ENCODE peak calls at places on chromosomes 7 and 10, in four cellular contexts. C, L, F and M are unnamed samples.

GRCh38 chr10:89171996-89172395 is 35.1 kb downstream of the CH25H start:
- DNase-seq in L (no peak), C (peak; percentile 33), F (no peak), M (no peak)

GRCh38 chr7:84009051-84009450 is 185.5 kb downstream of the SEMA3A start:
- DNase-seq in F (no peak), C (no peak), L (no peak), M (no peak)

GRCh38 chr7:7251742-7252141 is 69.4 kb downstream of the C1GALT1 start:
- DNase-seq in C (no peak), L (no peak), F (no peak), M (no peak)

GRCh38 chr10:130484131-130484911 is 348.1 kb downstream of the GLRX3 start:
- DNase-seq in F (no peak), C (no peak), L (no peak), M (no peak)

GRCh38 chr10:31345886-31346285 is 26.9 kb downstream of the ZEB1 start:
- DNase-seq in F (no peak), L (no peak), C (no peak), M (no peak)

GRCh38 chr7:82335001-82335400 is 108.6 kb downstream of the CACNA2D1 start:
- DNase-seq in L (no peak), C (no peak), F (no peak), M (no peak)

GRCh38 chr7:108589874-108590273 is 20.2 kb downstream of the DNAJB9 start:
- DNase-seq in L (no peak), C (no peak), F (no peak), M (no peak)

GRCh38 chr7:42164946-42165345 is 72.1 kb downstream of the GLI3 start:
- DNase-seq in C (no peak), L (no peak), F (no peak), M (no peak)

GRCh38 chr10:11824376-11824775 is 1.2 kb downstream of the PROSER2 start:
- DNase-seq in C (no peak), L (no peak), F (no peak), M (peak; percentile 16)

GRCh38 chr10:133124357-133125211 is 35.4 kb upstream of the KNDC1 start:
- DNase-seq in C (peak; percentile 6), F (peak; percentile 73), L (no peak), M (no peak)

GRCh38 chr7:98872328-98872924 is 2.6 kb upstream of the TMEM130 start:
- DNase-seq in L (peak; percentile 56), F (peak; percentile 18), C (no peak), M (no peak)

GRCh38 chr10:35607475-35608316 is 2.6 kb downstream of the GJD4 start:
- DNase-seq in F (no peak), L (peak; percentile 34), C (no peak), M (no peak)

GRCh38 chr10:105963450-105963849 is 1201.1 kb downstream of the SORCS1 start:
- DNase-seq in F (no peak), C (no peak), L (no peak), M (no peak)

GRCh38 chr10:17644485-17644964 is 574 bp downstream of the STAM start:
- DNase-seq in C (peak; percentile 34), L (peak; percentile 54), F (no peak), M (no peak)

GRCh38 chr7:152594801-152595200 is 81.1 kb downstream of the XRCC2 start:
- DNase-seq in F (no peak), C (no peak), L (no peak), M (no peak)

GRCh38 chr7:129741743-129742213 is 130.3 kb downstream of the NRF1 start:
- DNase-seq in C (no peak), F (no peak), L (no peak), M (no peak)

GRCh38 chr7:35695987-35696386 is 1.1 kb upstream of the HERPUD2 start:
- DNase-seq in L (peak; percentile 26), C (no peak), F (no peak), M (no peak)

GRCh38 chr7:113915991-113916390 is 2.8 kb downstream of the PPP1R3A start:
- DNase-seq in C (no peak), L (no peak), F (no peak), M (no peak)

GRCh38 chr10:26481914-26482550 is 43.9 kb downstream of the APBB1IP start:
- DNase-seq in C (no peak), F (no peak), L (peak; percentile 91), M (no peak)

GRCh38 chr7:14826426-14826825 is 76.1 kb downstream of the DGKB start:
- DNase-seq in L (no peak), C (no peak), F (no peak), M (no peak)

GRCh38 chr10:133186416-133187090 is 26.5 kb downstream of the KNDC1 start:
- DNase-seq in L (no peak), F (no peak), C (no peak), M (no peak)

GRCh38 chr10:17003151-17003550 is 126.5 kb downstream of the CUBN start:
- DNase-seq in C (peak; percentile 98), L (peak; percentile 78), F (no peak), M (peak; percentile 81)

GRCh38 chr10:131829156-131829930 is 71.5 kb upstream of the PPP2R2D start:
- DNase-seq in F (peak; percentile 46), C (no peak), L (no peak), M (no peak)

GRCh38 chr7:139588632-139589031 is 65.1 kb downstream of the CLEC2L start:
- DNase-seq in C (peak; percentile 65), L (no peak), F (no peak), M (peak; percentile 61)

GRCh38 chr7:158061884-158062656 is 525.6 kb downstream of the PTPRN2 start:
- DNase-seq in F (peak; percentile 38), C (no peak), L (no peak), M (no peak)

GRCh38 chr10:109981641-109982040 is 26.1 kb upstream of the ADD3 start:
- DNase-seq in L (no peak), C (no peak), F (no peak), M (no peak)

GRCh38 chr10:23435378-23435777 is 3.5 kb upstream of the OTUD1 start:
- DNase-seq in F (no peak), L (no peak), C (no peak), M (no peak)
- H3K4me3 ChIP-seq in F (no peak overlapping the region), L (no peak overlapping the region), C (no peak overlapping the region), M (no peak overlapping the region)

DNA sequence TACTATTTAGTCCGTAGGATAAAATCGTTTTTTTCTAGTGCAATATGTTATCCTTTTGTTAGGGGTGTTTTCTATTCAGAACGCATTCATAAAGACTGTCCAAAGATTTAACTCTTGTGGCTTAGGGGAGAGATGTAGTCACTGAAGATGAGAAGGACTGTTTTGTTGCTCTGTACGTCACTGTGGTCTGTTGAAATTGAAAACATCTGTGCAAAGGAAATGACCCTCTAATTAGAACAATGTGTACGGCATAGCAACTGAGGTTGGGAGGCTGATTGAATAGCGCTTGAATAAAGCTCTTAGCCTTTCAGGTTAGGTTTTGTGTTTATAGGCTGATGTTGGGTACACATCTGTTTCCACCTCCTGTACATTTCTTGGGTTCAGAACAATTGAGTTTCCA is 453.4 kb upstream of the AKR1E2 start:
- DNase-seq in C (peak; percentile 95), L (no peak), F (no peak), M (peak; percentile 99)
- H3K4me3 ChIP-seq in C (no peak overlapping the region), L (no peak overlapping the region), F (no peak overlapping the region), M (no peak overlapping the region)

DNA sequence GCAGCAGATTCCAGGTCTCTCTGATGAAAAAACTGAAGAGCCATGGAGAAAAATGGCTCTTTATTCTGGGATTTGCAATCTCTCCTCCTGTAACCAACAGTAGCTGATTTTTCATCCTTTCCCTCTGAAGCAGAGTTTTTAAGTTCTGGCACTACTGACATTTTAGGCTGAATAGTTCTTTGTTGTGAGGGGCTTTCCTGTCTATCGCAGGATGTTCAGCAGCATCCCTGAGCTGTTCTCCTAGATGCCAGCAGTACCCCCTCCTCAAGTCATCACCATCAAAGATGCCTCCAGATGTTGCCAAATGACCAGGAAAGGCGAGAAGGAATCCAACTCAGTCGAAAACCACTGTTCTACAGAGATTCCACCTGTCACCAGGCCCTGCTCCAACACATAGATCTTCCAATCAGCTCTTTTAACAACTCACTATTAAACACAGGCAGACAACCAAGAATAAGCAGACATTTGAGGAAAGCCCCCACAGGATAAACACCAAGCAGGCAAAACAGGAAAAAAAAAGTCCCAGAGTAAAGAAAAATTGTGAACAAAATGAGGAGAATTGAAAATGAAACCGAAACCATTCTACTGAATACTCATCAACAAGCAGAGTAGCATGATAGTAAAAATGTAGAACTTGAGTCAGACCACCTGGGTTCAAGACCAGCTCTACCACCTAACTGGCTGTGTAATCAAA is 124.8 kb downstream of the MPP7 start:
- DNase-seq in F (no peak), L (peak; percentile 67), C (no peak), M (no peak)
- H3K4me3 ChIP-seq in F (peak overlapping the region; percentile 19), L (peak overlapping the region; percentile 84), C (no peak overlapping the region), M (no peak overlapping the region)

DNA sequence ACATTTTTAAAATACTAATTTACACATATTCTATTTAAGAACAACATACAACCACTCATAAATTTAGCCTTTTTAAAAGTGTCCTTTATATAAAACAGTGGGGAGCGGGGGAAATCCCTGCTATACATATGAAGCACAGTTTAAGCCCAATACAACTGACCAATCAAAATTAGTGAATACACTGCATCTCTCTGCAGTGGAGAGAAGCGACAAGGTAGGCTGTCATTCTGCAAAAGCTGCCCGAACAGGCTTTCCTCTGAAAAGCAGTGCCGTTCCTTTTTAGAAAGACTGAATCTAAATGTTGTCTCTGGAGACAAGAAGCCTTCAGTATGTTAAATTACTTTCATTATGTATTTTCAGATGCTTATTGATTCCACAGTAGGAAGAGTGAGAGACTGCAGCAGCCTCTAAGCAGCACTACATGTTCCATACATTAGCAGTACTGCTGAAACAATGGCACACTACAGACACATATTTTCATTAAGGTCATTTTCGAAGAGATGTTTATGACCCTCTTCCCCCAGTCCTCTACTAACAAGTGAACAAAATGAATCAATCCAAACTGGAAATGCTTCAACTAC is at the start of gene GPR22:
- DNase-seq in C (no peak), L (no peak), F (no peak), M (no peak)
- H3K4me3 ChIP-seq in C (no peak within 1 kb of the TSS), L (no peak within 1 kb of the TSS), F (no peak within 1 kb of the TSS), M (no peak within 1 kb of the TSS)

GRCh38 chr7:32941996-32942782 is 15.1 kb upstream of the FKBP9 start:
- DNase-seq in L (peak; percentile 51), F (peak; percentile 92), C (peak; percentile 14), M (no peak)

GRCh38 chr7:32943654-32944030 is 13.6 kb upstream of the FKBP9 start:
- DNase-seq in L (no peak), C (no peak), F (no peak), M (no peak)

GRCh38 chr7:32942783-32943653 is 14.2 kb upstream of the FKBP9 start:
- DNase-seq in L (peak; percentile 60), F (peak; percentile 93), C (peak; percentile 51), M (no peak)

GRCh38 chr7:32937344-32938174 is 19.7 kb upstream of the FKBP9 start:
- DNase-seq in F (no peak), L (no peak), C (no peak), M (no peak)

DNA sequence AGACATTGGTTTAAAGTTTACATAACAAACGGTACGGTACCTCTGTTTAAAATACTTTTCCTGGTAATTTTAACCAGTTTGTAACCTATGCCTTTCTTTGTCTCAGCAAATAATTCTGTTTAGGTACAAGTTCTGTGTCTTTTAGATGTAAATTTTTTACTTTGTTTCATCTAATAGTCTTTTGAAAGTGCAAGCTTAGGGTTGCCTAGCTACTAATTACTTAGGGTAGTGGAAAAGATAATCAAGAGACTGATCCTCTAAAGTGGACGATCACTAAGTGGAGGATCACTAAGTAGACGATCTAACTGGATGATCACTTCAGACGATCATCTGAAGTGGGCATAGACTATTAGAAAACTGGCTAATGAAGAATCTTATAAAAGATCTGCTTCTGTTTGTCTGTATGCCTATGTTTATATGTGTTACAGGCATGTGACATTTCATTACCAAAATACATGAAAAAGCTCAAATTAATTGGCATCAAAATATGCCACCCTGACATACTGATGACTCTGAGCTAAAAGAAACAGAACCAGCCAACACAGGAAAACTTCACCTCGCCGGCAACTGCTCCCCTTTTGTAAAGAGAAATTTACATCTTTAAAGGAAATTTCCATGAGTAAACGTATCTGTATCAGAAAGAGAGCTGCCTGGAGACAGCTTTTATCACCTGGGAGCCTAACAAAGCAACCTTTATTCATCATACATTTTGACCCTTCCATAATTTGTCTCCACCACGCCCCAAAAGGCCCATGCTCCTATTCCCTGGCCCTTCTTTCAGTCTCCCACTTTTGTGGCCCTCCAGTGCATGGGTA is 15.9 kb upstream of the FKBP9 start:
- DNase-seq in C (no peak), F (no peak), L (no peak), M (no peak)
- H3K4me3 ChIP-seq in C (peak overlapping the region; percentile 80), F (peak overlapping the region; percentile 88), L (peak overlapping the region; percentile 26), M (peak overlapping the region; percentile 82)